ENCODE peak calls at places on chromosomes 2 and 18, in four cellular contexts. N is right cardiac atrium; L is HT1080; J is activated effector memory CD4-positive, alpha-beta T cell treated with anti-CD3 and anti-CD28 coated beads, Interleukin-2, amount 50 U/mL, for 16 hours. B is an unnamed sample.
A peak's percentile ranks its signal among the peaks of the same experiment; 100 is the strongest.

GRCh38 chr18:63887424-63887823 is at the start of gene SERPINB2:
- DNase-seq in N (no peak), L (peak; percentile 56), J (no peak), B (no peak)

GRCh38 chr2:96556441-96557330 is 20.1 kb downstream of the ARID5A start:
- DNase-seq in N (no peak), L (peak; percentile 92), J (peak; percentile 86), B (peak; percentile 37)

GRCh38 chr2:240369725-240370585 is 65.5 kb upstream of the GPC1 start:
- DNase-seq in N (peak; percentile 72), L (peak; percentile 94), J (no peak), B (no peak)

GRCh38 chr2:119672161-119672862 is 6.7 kb upstream of the TMEM177 start:
- DNase-seq in N (no peak), L (no peak), J (no peak), B (no peak)

GRCh38 chr2:219998099-219998498 is 370.7 kb downstream of the SLC4A3 start:
- DNase-seq in N (no peak), L (no peak), J (no peak), B (no peak)

GRCh38 chr2:11539317-11540147 is 5.7 kb downstream of the GREB1 start:
- DNase-seq in N (no peak), L (no peak), J (no peak), B (no peak)

GRCh38 chr2:47069628-47070154 is 85.4 kb downstream of the STPG4 start:
- DNase-seq in N (peak; percentile 75), L (peak; percentile 76), J (no peak), B (no peak)

GRCh38 chr2:160388464-160389263 is 104.9 kb downstream of the RBMS1 start:
- DNase-seq in N (peak; percentile 43), L (no peak), J (peak; percentile 69), B (no peak)

GRCh38 chr2:78676921-78677696 is 348.4 kb upstream of the REG3G start:
- DNase-seq in N (no peak), L (no peak), J (no peak), B (no peak)

GRCh38 chr18:30376515-30376914 is 666.0 kb downstream of the DSC3 start:
- DNase-seq in N (no peak), L (peak; percentile 18), J (no peak), B (no peak)

GRCh38 chr2:180359522-180360282 is 352.6 kb upstream of the CWC22 start:
- DNase-seq in N (no peak), L (no peak), J (no peak), B (no peak)

GRCh38 chr2:61562615-61563014 is 24.5 kb upstream of the XPO1 start:
- DNase-seq in N (no peak), L (no peak), J (no peak), B (no peak)

GRCh38 chr2:201513271-201513670 is 61.7 kb downstream of the STRADB start:
- DNase-seq in N (no peak), L (no peak), J (no peak), B (no peak)

GRCh38 chr2:34105015-34105767 is 506.1 kb upstream of the FAM98A start:
- DNase-seq in N (no peak), L (peak; percentile 87), J (no peak), B (no peak)

GRCh38 chr18:37393945-37394609 is 171.5 kb downstream of the CELF4 start:
- DNase-seq in N (peak; percentile 85), L (no peak), J (no peak), B (peak; percentile 71)

GRCh38 chr2:240326246-240326645 is 109.2 kb upstream of the GPC1 start:
- DNase-seq in N (no peak), L (no peak), J (no peak), B (no peak)

GRCh38 chr2:181371782-181372292 is 85.3 kb upstream of the ITGA4 start:
- DNase-seq in N (no peak), L (peak; percentile 77), J (no peak), B (no peak)

GRCh38 chr18:79566841-79567370 is 112.7 kb upstream of the CTDP1 start:
- DNase-seq in N (no peak), L (no peak), J (peak; percentile 57), B (no peak)

GRCh38 chr2:194464964-194465638 is 1191.9 kb upstream of the SLC39A10 start:
- DNase-seq in N (no peak), L (no peak), J (no peak), B (no peak)

GRCh38 chr18:59041819-59042476 is 97.7 kb upstream of the SEC11C start:
- DNase-seq in N (no peak), L (no peak), J (no peak), B (no peak)

GRCh38 chr2:74457129-74457548 is 1.1 kb upstream of the WBP1 start:
- DNase-seq in N (no peak), L (no peak), J (no peak), B (no peak)

GRCh38 chr2:25368650-25369049 is 26.9 kb upstream of the DNMT3A start:
- DNase-seq in N (no peak), L (no peak), J (peak; percentile 16), B (no peak)

GRCh38 chr18:1488957-1489356 is 584.3 kb downstream of the ADCYAP1 start:
- DNase-seq in N (no peak), L (no peak), J (no peak), B (no peak)

GRCh38 chr2:179417436-179417949 is 152.9 kb upstream of the SESTD1 start:
- DNase-seq in N (no peak), L (no peak), J (no peak), B (no peak)

GRCh38 chr2:43019025-43019367 is 207.4 kb downstream of the ZFP36L2 start:
- DNase-seq in N (no peak), L (no peak), J (no peak), B (no peak)

GRCh38 chr2:130837811-130838565 is 1.3 kb downstream of the ARHGEF4 start:
- DNase-seq in N (no peak), L (no peak), J (no peak), B (no peak)

GRCh38 chr2:101151859-101152194 is 645 bp upstream of the TBC1D8 start:
- DNase-seq in N (peak; percentile 18), L (no peak), J (no peak), B (no peak)

GRCh38 chr18:47737198-47737830 is 193.1 kb downstream of the SMAD2 start:
- DNase-seq in N (no peak), L (no peak), J (peak; percentile 19), B (no peak)

GRCh38 chr18:63477972-63478371 is 1.2 kb downstream of the SERPINB5 start:
- DNase-seq in N (no peak), L (peak; percentile 76), J (no peak), B (no peak)

GRCh38 chr2:19225931-19226330 is 132.5 kb downstream of the OSR1 start:
- DNase-seq in N (no peak), L (no peak), J (no peak), B (no peak)

GRCh38 chr2:234861841-234862735 is 89.7 kb upstream of the SH3BP4 start:
- DNase-seq in N (peak; percentile 53), L (no peak), J (no peak), B (no peak)

GRCh38 chr2:56113571-56113970 is 70.2 kb upstream of the CCDC85A start:
- DNase-seq in N (no peak), L (no peak), J (no peak), B (no peak)

GRCh38 chr2:11004206-11004605 is 92.5 kb downstream of the KCNF1 start:
- DNase-seq in N (no peak), L (peak; percentile 89), J (no peak), B (no peak)

GRCh38 chr2:121376851-121377250 is 91.8 kb upstream of the TFCP2L1 start:
- DNase-seq in N (no peak), L (no peak), J (no peak), B (no peak)